ENCODE peak calls at places on chromosomes 3 and 15, in seven cellular contexts. N is fibroblast of lung, S is skeletal muscle cell, B is lower leg skin, R is fibroblast of pulmonary artery, U is IMR-90, H is A549. F is an unnamed sample.
A peak's percentile ranks its signal among the peaks of the same experiment; 100 is the strongest.

GRCh38 chr15:45162771-45163507 is 24.8 kb downstream of the SHF start:
- DNase-seq in R (peak; percentile 85), H (peak; percentile 74), U (peak; percentile 82), S (peak; percentile 54), N (peak; percentile 73), B (peak; percentile 95), F (peak; percentile 81)

GRCh38 chr3:69542265-69543079 is 156.6 kb upstream of the FRMD4B start:
- DNase-seq in S (no peak), B (peak; percentile 88), U (no peak), H (peak; percentile 13), N (peak; percentile 2), R (no peak), F (no peak)

GRCh38 chr15:72907733-72908132 is 124.2 kb upstream of the ADPGK start:
- DNase-seq in N (no peak), B (no peak), H (no peak), S (no peak), R (peak; percentile 27), U (no peak), F (peak; percentile 23)

GRCh38 chr3:179113903-179114302 is 34.3 kb upstream of the PIK3CA start:
- DNase-seq in U (peak; percentile 79), B (no peak), N (peak; percentile 40), R (peak; percentile 30), S (peak; percentile 44), H (no peak), F (peak; percentile 88)

GRCh38 chr3:177946515-177946914 is 589.7 kb upstream of the KCNMB2 start:
- DNase-seq in S (no peak), N (no peak), B (no peak), U (no peak), H (no peak), R (peak; percentile 22), F (no peak)

GRCh38 chr3:43618142-43618541 is 3.7 kb downstream of the ANO10 start:
- DNase-seq in H (no peak), B (no peak), S (no peak), U (no peak), N (no peak), R (no peak), F (no peak)

GRCh38 chr3:115270849-115271248 is 123.8 kb upstream of the ZBTB20 start:
- DNase-seq in N (no peak), S (no peak), U (no peak), R (no peak), B (no peak), H (no peak), F (no peak)

GRCh38 chr15:90829942-90830440 is 38.4 kb upstream of the FURIN start:
- DNase-seq in B (no peak), H (no peak), N (no peak), R (peak; percentile 30), U (no peak), S (no peak), F (no peak)

GRCh38 chr15:28125673-28126651 is 26.8 kb upstream of the OCA2 start:
- DNase-seq in U (peak; percentile 64), N (peak; percentile 42), S (no peak), B (no peak), R (peak; percentile 74), H (peak; percentile 63), F (peak; percentile 62)

GRCh38 chr3:113631143-113631542 is 65.3 kb downstream of the USF3 start:
- DNase-seq in N (no peak), S (no peak), B (no peak), U (no peak), R (no peak), H (no peak), F (no peak)

GRCh38 chr3:120162400-120162799 is 68.2 kb upstream of the GSK3B start:
- DNase-seq in B (no peak), R (peak; percentile 44), N (peak; percentile 40), H (no peak), U (peak; percentile 25), S (no peak), F (peak; percentile 58)

GRCh38 chr3:112815981-112816380 is 30.7 kb downstream of the CD200R1L start:
- DNase-seq in U (peak; percentile 67), H (no peak), S (no peak), B (no peak), N (peak; percentile 62), R (no peak), F (peak; percentile 52)

GRCh38 chr15:49624046-49624445 is 3.2 kb downstream of the DTWD1 start:
- DNase-seq in B (no peak), H (no peak), S (no peak), N (peak; percentile 94), U (peak; percentile 44), R (no peak), F (peak; percentile 54)

DNA sequence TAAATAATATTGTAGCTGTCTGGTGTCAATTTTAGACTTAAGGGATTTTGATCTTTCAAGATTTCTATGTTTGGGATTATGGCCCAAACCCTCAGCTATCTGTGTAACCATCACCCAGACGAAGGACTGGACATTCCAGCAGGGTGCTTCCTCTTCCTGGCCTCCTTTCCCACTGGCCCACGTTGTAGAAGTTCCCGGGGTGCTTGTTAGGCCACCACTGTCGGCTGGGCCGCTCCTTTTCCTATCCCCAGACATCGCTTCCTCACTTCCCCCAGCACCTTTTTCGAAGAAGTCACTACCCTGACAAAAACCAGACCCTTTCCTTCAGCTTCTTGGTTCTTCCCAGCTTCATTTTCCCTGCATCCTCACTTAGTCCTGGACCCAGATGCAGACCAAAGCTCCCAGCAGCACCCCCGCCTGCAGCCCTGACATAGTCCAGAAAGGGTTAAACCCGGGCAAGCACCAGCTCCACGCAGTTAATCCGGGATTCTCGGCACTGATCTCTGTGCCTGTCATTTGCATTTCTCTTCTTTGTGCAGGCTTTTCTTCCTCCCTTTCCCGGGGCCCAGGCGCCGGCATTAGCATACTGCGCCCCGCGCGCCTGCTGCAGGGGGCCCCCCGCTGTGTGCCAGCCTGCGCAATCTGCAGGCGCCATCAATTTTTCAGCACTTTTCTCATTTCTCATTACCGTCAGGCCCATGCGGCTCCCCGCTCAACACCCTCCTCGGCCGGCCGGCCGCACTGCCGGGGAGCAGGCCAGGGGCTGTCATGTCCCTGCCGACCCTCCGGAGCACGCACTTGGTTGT is 90.6 kb downstream of the ZNF621 start:
- DNase-seq in U (no peak), S (no peak), H (no peak), R (no peak), B (no peak), N (no peak), F (no peak)
- H3K4me3 ChIP-seq in U (no peak overlapping the region), S (no peak overlapping the region), H (no peak overlapping the region), R (no peak overlapping the region), B (no peak overlapping the region), N (no peak overlapping the region), F (no peak overlapping the region)

DNA sequence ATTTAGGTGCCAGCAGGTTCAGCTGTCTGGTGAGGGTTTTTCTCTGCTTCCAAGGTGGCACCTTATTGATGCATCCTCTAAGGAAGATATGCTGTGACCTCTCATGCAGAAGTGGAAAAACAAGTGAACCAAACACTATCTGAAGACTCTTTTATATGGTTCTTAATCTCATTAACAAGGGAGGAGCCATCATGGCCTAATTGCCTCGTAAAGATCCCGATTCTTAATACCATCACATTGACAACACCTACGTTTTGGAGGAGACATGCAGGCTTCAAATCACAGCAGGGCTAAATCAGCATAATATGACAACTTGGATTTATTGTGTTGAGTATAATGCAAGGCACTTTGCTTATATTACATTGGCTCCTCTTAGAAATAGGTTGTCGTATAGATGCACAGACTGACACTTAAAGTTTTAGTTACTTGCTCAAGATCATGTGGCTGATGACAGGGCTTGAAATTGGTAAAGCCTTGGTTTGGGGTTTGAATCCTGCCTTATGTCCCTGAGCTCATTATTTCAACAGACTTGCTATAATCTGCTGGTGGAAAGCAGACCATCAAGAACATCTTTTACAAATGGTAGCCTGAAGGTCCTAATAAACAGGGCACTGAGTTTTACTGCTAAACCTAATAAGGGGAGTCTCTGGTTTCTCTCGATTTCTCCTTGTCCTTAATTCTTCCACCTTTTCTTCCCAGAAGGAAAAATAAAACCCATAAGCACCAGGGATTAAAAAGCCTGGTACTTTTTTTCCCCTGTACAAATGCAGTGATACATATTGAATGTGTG is 88.2 kb downstream of the PTPRG start:
- DNase-seq in N (no peak), B (no peak), H (no peak), S (no peak), R (no peak), U (no peak), F (peak; percentile 4)
- H3K4me3 ChIP-seq in N (no peak overlapping the region), B (no peak overlapping the region), H (no peak overlapping the region), S (no peak overlapping the region), R (no peak overlapping the region), U (no peak overlapping the region), F (no peak overlapping the region)

GRCh38 chr3:156300929-156301806 is 180.8 kb downstream of the KCNAB1 start:
- DNase-seq in R (no peak), S (no peak), H (no peak), N (no peak), B (no peak), U (peak; percentile 12), F (peak; percentile 22)
- H3K4me3 ChIP-seq in R (no peak overlapping the region), S (no peak overlapping the region), H (no peak overlapping the region), N (peak overlapping the region; percentile 2), B (no peak overlapping the region), U (peak overlapping the region; percentile 19), F (no peak overlapping the region)

DNA sequence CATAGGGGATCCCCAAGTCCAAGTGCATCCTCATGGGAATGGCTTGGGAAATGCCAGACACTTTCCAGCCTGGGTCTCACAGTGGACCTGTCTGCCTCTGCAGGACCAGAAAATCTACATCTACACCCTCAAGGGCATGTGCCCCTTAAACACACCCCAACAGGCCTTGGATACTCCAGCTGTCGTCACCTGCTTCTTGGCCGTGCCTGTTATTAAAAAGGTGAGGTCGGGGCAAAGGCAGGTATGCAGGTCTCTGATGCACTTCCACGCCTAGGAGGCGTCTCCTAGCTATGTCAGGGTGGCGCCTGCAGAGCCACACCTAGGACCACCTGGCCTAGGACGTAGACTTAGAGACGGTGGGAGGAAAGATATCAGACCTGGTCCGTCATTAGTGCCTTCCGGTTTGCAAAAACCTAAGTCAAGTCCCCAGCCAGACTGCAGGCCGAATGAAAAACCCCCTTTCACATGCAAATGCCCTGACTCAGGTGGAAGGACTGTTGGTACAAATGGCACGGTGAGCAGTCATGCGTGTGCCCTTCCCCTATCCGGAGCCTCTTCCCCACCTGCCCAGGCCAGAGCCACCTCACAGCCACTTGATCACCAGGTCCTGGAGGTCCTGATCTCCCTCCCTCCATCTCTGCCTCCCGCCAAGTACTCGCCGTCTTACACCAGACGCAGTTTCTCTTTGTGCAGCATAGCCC is 143.5 kb downstream of the LRRK1 start:
- DNase-seq in N (no peak), S (no peak), R (no peak), U (no peak), H (no peak), B (peak; percentile 78), F (no peak)
- H3K4me3 ChIP-seq in N (no peak overlapping the region), S (no peak overlapping the region), R (no peak overlapping the region), U (no peak overlapping the region), H (no peak overlapping the region), B (no peak overlapping the region), F (no peak overlapping the region)

DNA sequence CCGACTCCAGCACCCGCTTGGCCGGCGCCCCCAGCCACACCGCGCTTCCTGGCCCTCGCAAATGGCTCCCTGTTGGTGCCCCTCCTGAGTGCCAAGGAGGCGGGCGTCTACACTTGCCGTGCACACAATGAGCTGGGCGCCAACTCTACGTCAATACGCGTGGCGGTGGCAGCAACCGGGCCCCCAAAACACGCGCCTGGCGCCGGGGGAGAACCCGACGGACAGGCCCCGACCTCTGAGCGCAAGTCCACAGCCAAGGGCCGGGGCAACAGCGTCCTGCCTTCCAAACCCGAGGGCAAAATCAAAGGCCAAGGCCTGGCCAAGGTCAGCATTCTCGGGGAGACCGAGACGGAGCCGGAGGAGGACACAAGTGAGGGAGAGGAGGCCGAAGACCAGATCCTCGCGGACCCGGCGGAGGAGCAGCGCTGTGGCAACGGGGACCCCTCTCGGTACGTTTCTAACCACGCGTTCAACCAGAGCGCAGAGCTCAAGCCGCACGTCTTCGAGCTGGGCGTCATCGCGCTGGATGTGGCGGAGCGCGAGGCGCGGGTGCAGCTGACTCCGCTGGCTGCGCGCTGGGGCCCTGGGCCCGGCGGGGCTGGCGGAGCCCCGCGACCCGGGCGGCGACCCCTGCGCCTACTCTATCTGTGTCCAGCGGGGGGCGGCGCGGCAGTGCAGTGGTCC is 3.5 kb downstream of the ISLR2 start:
- DNase-seq in H (no peak), S (no peak), N (no peak), U (no peak), R (no peak), B (no peak), F (no peak)
- H3K4me3 ChIP-seq in H (no peak overlapping the region), S (no peak overlapping the region), N (no peak overlapping the region), U (no peak overlapping the region), R (no peak overlapping the region), B (no peak overlapping the region), F (no peak overlapping the region)

F was measured in fibroblast of villous mesenchyme.